ENCODE peak calls at places on chromosomes 1 and 21, in six cellular contexts. One of them, this sample, is unnamed.

GRCh38 chr1:156118175-156118868 is 3.8 kb downstream of the LMNA start:
- DNase-seq in stimulated activated CD8-positive, alpha-beta memory T cell treated with anti-CD3 and anti-CD28 coated beads, Interleukin-4, amount 100 ng/mL, for 24 hours: no peak
- DNase-seq in stromal cell of bone marrow: no peak
- DNase-seq in NCI-H748 treated with DMSO at 0.1 percent for 48 hours: no peak
- DNase-seq in Ammon's horn: no peak
- DNase-seq in upper lobe of right lung: peak
- DNase-seq in this sample: peak

GRCh38 chr1:41587791-41588190 is 103.3 kb upstream of the EDN2 start:
- DNase-seq in stimulated activated CD8-positive, alpha-beta memory T cell treated with anti-CD3 and anti-CD28 coated beads, Interleukin-4, amount 100 ng/mL, for 24 hours: no peak
- DNase-seq in stromal cell of bone marrow: no peak
- DNase-seq in NCI-H748 treated with DMSO at 0.1 percent for 48 hours: no peak
- DNase-seq in Ammon's horn: no peak
- DNase-seq in upper lobe of right lung: no peak
- DNase-seq in this sample: no peak

GRCh38 chr1:29177022-29177705 is 4.5 kb downstream of the SRSF4 start:
- DNase-seq in stimulated activated CD8-positive, alpha-beta memory T cell treated with anti-CD3 and anti-CD28 coated beads, Interleukin-4, amount 100 ng/mL, for 24 hours: no peak
- DNase-seq in stromal cell of bone marrow: no peak
- DNase-seq in NCI-H748 treated with DMSO at 0.1 percent for 48 hours: no peak
- DNase-seq in Ammon's horn: no peak
- DNase-seq in upper lobe of right lung: no peak
- DNase-seq in this sample: no peak

GRCh38 chr1:6603424-6603850 is 768 bp upstream of the KLHL21 start:
- DNase-seq in stimulated activated CD8-positive, alpha-beta memory T cell treated with anti-CD3 and anti-CD28 coated beads, Interleukin-4, amount 100 ng/mL, for 24 hours: no peak
- DNase-seq in stromal cell of bone marrow: peak
- DNase-seq in NCI-H748 treated with DMSO at 0.1 percent for 48 hours: no peak
- DNase-seq in Ammon's horn: no peak
- DNase-seq in upper lobe of right lung: peak
- DNase-seq in this sample: peak

GRCh38 chr1:233349137-233349536 is 21.6 kb downstream of the MAP3K21 start:
- DNase-seq in stimulated activated CD8-positive, alpha-beta memory T cell treated with anti-CD3 and anti-CD28 coated beads, Interleukin-4, amount 100 ng/mL, for 24 hours: no peak
- DNase-seq in stromal cell of bone marrow: no peak
- DNase-seq in NCI-H748 treated with DMSO at 0.1 percent for 48 hours: no peak
- DNase-seq in Ammon's horn: no peak
- DNase-seq in upper lobe of right lung: no peak
- DNase-seq in this sample: no peak

GRCh38 chr1:203622486-203622885 is 4.1 kb upstream of the ATP2B4 start:
- DNase-seq in stimulated activated CD8-positive, alpha-beta memory T cell treated with anti-CD3 and anti-CD28 coated beads, Interleukin-4, amount 100 ng/mL, for 24 hours: no peak
- DNase-seq in stromal cell of bone marrow: no peak
- DNase-seq in NCI-H748 treated with DMSO at 0.1 percent for 48 hours: no peak
- DNase-seq in Ammon's horn: no peak
- DNase-seq in upper lobe of right lung: no peak
- DNase-seq in this sample: no peak

GRCh38 chr21:24259241-24259640 is 1348.0 kb downstream of the MRPL39 start:
- DNase-seq in stimulated activated CD8-positive, alpha-beta memory T cell treated with anti-CD3 and anti-CD28 coated beads, Interleukin-4, amount 100 ng/mL, for 24 hours: no peak
- DNase-seq in stromal cell of bone marrow: no peak
- DNase-seq in NCI-H748 treated with DMSO at 0.1 percent for 48 hours: no peak
- DNase-seq in Ammon's horn: no peak
- DNase-seq in upper lobe of right lung: no peak
- DNase-seq in this sample: no peak

GRCh38 chr1:204323887-204324286 is 35.8 kb downstream of the PLEKHA6 start:
- DNase-seq in stimulated activated CD8-positive, alpha-beta memory T cell treated with anti-CD3 and anti-CD28 coated beads, Interleukin-4, amount 100 ng/mL, for 24 hours: peak
- DNase-seq in stromal cell of bone marrow: peak
- DNase-seq in NCI-H748 treated with DMSO at 0.1 percent for 48 hours: no peak
- DNase-seq in Ammon's horn: no peak
- DNase-seq in upper lobe of right lung: no peak
- DNase-seq in this sample: peak

GRCh38 chr1:6465461-6466005 is 440 bp downstream of the TNFRSF25 start:
- DNase-seq in stimulated activated CD8-positive, alpha-beta memory T cell treated with anti-CD3 and anti-CD28 coated beads, Interleukin-4, amount 100 ng/mL, for 24 hours: no peak
- DNase-seq in stromal cell of bone marrow: no peak
- DNase-seq in NCI-H748 treated with DMSO at 0.1 percent for 48 hours: no peak
- DNase-seq in Ammon's horn: no peak
- DNase-seq in upper lobe of right lung: no peak
- DNase-seq in this sample: no peak

GRCh38 chr1:210117198-210117597 is 115.4 kb upstream of the SERTAD4 start:
- DNase-seq in stimulated activated CD8-positive, alpha-beta memory T cell treated with anti-CD3 and anti-CD28 coated beads, Interleukin-4, amount 100 ng/mL, for 24 hours: no peak
- DNase-seq in stromal cell of bone marrow: no peak
- DNase-seq in NCI-H748 treated with DMSO at 0.1 percent for 48 hours: no peak
- DNase-seq in Ammon's horn: no peak
- DNase-seq in upper lobe of right lung: no peak
- DNase-seq in this sample: no peak

GRCh38 chr1:200224315-200224714 is 185.5 kb downstream of the ZNF281 start:
- DNase-seq in stimulated activated CD8-positive, alpha-beta memory T cell treated with anti-CD3 and anti-CD28 coated beads, Interleukin-4, amount 100 ng/mL, for 24 hours: no peak
- DNase-seq in stromal cell of bone marrow: peak
- DNase-seq in NCI-H748 treated with DMSO at 0.1 percent for 48 hours: no peak
- DNase-seq in Ammon's horn: no peak
- DNase-seq in upper lobe of right lung: no peak
- DNase-seq in this sample: peak

GRCh38 chr1:32250893-32251716 is at the start of gene LCK:
- DNase-seq in stimulated activated CD8-positive, alpha-beta memory T cell treated with anti-CD3 and anti-CD28 coated beads, Interleukin-4, amount 100 ng/mL, for 24 hours: peak
- DNase-seq in stromal cell of bone marrow: no peak
- DNase-seq in NCI-H748 treated with DMSO at 0.1 percent for 48 hours: no peak
- DNase-seq in Ammon's horn: no peak
- DNase-seq in upper lobe of right lung: no peak
- DNase-seq in this sample: no peak

GRCh38 chr1:225882699-225883615 is 777 bp upstream of the TMEM63A start:
- DNase-seq in stimulated activated CD8-positive, alpha-beta memory T cell treated with anti-CD3 and anti-CD28 coated beads, Interleukin-4, amount 100 ng/mL, for 24 hours: no peak
- DNase-seq in stromal cell of bone marrow: no peak
- DNase-seq in NCI-H748 treated with DMSO at 0.1 percent for 48 hours: no peak
- DNase-seq in Ammon's horn: peak
- DNase-seq in upper lobe of right lung: peak
- DNase-seq in this sample: peak

GRCh38 chr1:234607091-234608025 is 2.6 kb downstream of the IRF2BP2 start:
- DNase-seq in stimulated activated CD8-positive, alpha-beta memory T cell treated with anti-CD3 and anti-CD28 coated beads, Interleukin-4, amount 100 ng/mL, for 24 hours: no peak
- DNase-seq in stromal cell of bone marrow: no peak
- DNase-seq in NCI-H748 treated with DMSO at 0.1 percent for 48 hours: peak
- DNase-seq in Ammon's horn: peak
- DNase-seq in upper lobe of right lung: peak
- DNase-seq in this sample: peak

GRCh38 chr21:25858328-25858727 is 123.6 kb downstream of the GABPA start:
- DNase-seq in stimulated activated CD8-positive, alpha-beta memory T cell treated with anti-CD3 and anti-CD28 coated beads, Interleukin-4, amount 100 ng/mL, for 24 hours: no peak
- DNase-seq in stromal cell of bone marrow: no peak
- DNase-seq in NCI-H748 treated with DMSO at 0.1 percent for 48 hours: no peak
- DNase-seq in Ammon's horn: no peak
- DNase-seq in upper lobe of right lung: no peak
- DNase-seq in this sample: no peak

GRCh38 chr1:93625582-93626327 is 55.9 kb downstream of the BCAR3 start:
- DNase-seq in stimulated activated CD8-positive, alpha-beta memory T cell treated with anti-CD3 and anti-CD28 coated beads, Interleukin-4, amount 100 ng/mL, for 24 hours: no peak
- DNase-seq in stromal cell of bone marrow: no peak
- DNase-seq in NCI-H748 treated with DMSO at 0.1 percent for 48 hours: no peak
- DNase-seq in Ammon's horn: no peak
- DNase-seq in upper lobe of right lung: no peak
- DNase-seq in this sample: peak

GRCh38 chr1:12595839-12596821 is 21.9 kb downstream of the DHRS3 start:
- DNase-seq in stimulated activated CD8-positive, alpha-beta memory T cell treated with anti-CD3 and anti-CD28 coated beads, Interleukin-4, amount 100 ng/mL, for 24 hours: no peak
- DNase-seq in stromal cell of bone marrow: peak
- DNase-seq in NCI-H748 treated with DMSO at 0.1 percent for 48 hours: no peak
- DNase-seq in Ammon's horn: peak
- DNase-seq in upper lobe of right lung: peak
- DNase-seq in this sample: peak

GRCh38 chr1:64231153-64231552 is 27.7 kb downstream of the UBE2U start:
- DNase-seq in stimulated activated CD8-positive, alpha-beta memory T cell treated with anti-CD3 and anti-CD28 coated beads, Interleukin-4, amount 100 ng/mL, for 24 hours: no peak
- DNase-seq in stromal cell of bone marrow: no peak
- DNase-seq in NCI-H748 treated with DMSO at 0.1 percent for 48 hours: peak
- DNase-seq in Ammon's horn: peak
- DNase-seq in upper lobe of right lung: no peak
- DNase-seq in this sample: no peak

GRCh38 chr1:55716151-55716550 is 501.0 kb upstream of the USP24 start:
- DNase-seq in stimulated activated CD8-positive, alpha-beta memory T cell treated with anti-CD3 and anti-CD28 coated beads, Interleukin-4, amount 100 ng/mL, for 24 hours: no peak
- DNase-seq in stromal cell of bone marrow: no peak
- DNase-seq in NCI-H748 treated with DMSO at 0.1 percent for 48 hours: no peak
- DNase-seq in Ammon's horn: no peak
- DNase-seq in upper lobe of right lung: no peak
- DNase-seq in this sample: peak

GRCh38 chr1:230407351-230407750 is 18.8 kb downstream of the PGBD5 start:
- DNase-seq in stimulated activated CD8-positive, alpha-beta memory T cell treated with anti-CD3 and anti-CD28 coated beads, Interleukin-4, amount 100 ng/mL, for 24 hours: no peak
- DNase-seq in stromal cell of bone marrow: no peak
- DNase-seq in NCI-H748 treated with DMSO at 0.1 percent for 48 hours: no peak
- DNase-seq in Ammon's horn: no peak
- DNase-seq in upper lobe of right lung: no peak
- DNase-seq in this sample: no peak

GRCh38 chr1:156663178-156663577 is 14.0 kb downstream of the NES start:
- DNase-seq in stimulated activated CD8-positive, alpha-beta memory T cell treated with anti-CD3 and anti-CD28 coated beads, Interleukin-4, amount 100 ng/mL, for 24 hours: no peak
- DNase-seq in stromal cell of bone marrow: no peak
- DNase-seq in NCI-H748 treated with DMSO at 0.1 percent for 48 hours: no peak
- DNase-seq in Ammon's horn: no peak
- DNase-seq in upper lobe of right lung: no peak
- DNase-seq in this sample: peak

GRCh38 chr21:35614412-35614901 is 445.9 kb downstream of the SETD4 start:
- DNase-seq in stimulated activated CD8-positive, alpha-beta memory T cell treated with anti-CD3 and anti-CD28 coated beads, Interleukin-4, amount 100 ng/mL, for 24 hours: no peak
- DNase-seq in stromal cell of bone marrow: no peak
- DNase-seq in NCI-H748 treated with DMSO at 0.1 percent for 48 hours: no peak
- DNase-seq in Ammon's horn: no peak
- DNase-seq in upper lobe of right lung: no peak
- DNase-seq in this sample: peak

GRCh38 chr1:192575499-192576189 is at the start of gene RGS1:
- DNase-seq in stimulated activated CD8-positive, alpha-beta memory T cell treated with anti-CD3 and anti-CD28 coated beads, Interleukin-4, amount 100 ng/mL, for 24 hours: peak
- DNase-seq in stromal cell of bone marrow: no peak
- DNase-seq in NCI-H748 treated with DMSO at 0.1 percent for 48 hours: no peak
- DNase-seq in Ammon's horn: peak
- DNase-seq in upper lobe of right lung: peak
- DNase-seq in this sample: no peak

GRCh38 chr1:40385437-40386310 is 12.1 kb downstream of the SMAP2 start:
- DNase-seq in stimulated activated CD8-positive, alpha-beta memory T cell treated with anti-CD3 and anti-CD28 coated beads, Interleukin-4, amount 100 ng/mL, for 24 hours: no peak
- DNase-seq in stromal cell of bone marrow: no peak
- DNase-seq in NCI-H748 treated with DMSO at 0.1 percent for 48 hours: no peak
- DNase-seq in Ammon's horn: peak
- DNase-seq in upper lobe of right lung: no peak
- DNase-seq in this sample: no peak

GRCh38 chr1:19377812-19378718 is 65.9 kb downstream of the SLC66A1 start:
- DNase-seq in stimulated activated CD8-positive, alpha-beta memory T cell treated with anti-CD3 and anti-CD28 coated beads, Interleukin-4, amount 100 ng/mL, for 24 hours: no peak
- DNase-seq in stromal cell of bone marrow: no peak
- DNase-seq in NCI-H748 treated with DMSO at 0.1 percent for 48 hours: no peak
- DNase-seq in Ammon's horn: peak
- DNase-seq in upper lobe of right lung: no peak
- DNase-seq in this sample: no peak